ENCODE peak calls at places on chromosomes 3 and 15, in six cellular contexts. One of them, this sample, is unnamed.

GRCh38 chr15:59569477-59569876 is 42.1 kb upstream of the GCNT3 start:
- DNase-seq in lower leg skin: no peak
- DNase-seq in cardiac fibroblast: no peak
- DNase-seq in A549: no peak
- DNase-seq in Peyer's patch: no peak
- DNase-seq in LNCaP clone FGC: no peak
- DNase-seq in this sample: no peak

GRCh38 chr15:91268510-91268909 is 168.5 kb downstream of the SV2B start:
- DNase-seq in lower leg skin: no peak
- DNase-seq in cardiac fibroblast: no peak
- DNase-seq in A549: peak; percentile 49
- DNase-seq in Peyer's patch: no peak
- DNase-seq in LNCaP clone FGC: no peak
- DNase-seq in this sample: no peak

GRCh38 chr3:12352253-12352652 is 63.4 kb downstream of the PPARG start:
- DNase-seq in lower leg skin: no peak
- DNase-seq in cardiac fibroblast: peak; percentile 22
- DNase-seq in A549: no peak
- DNase-seq in Peyer's patch: no peak
- DNase-seq in LNCaP clone FGC: no peak
- DNase-seq in this sample: no peak

GRCh38 chr15:55231455-55231854 is 34.7 kb upstream of the RSL24D1 start:
- DNase-seq in lower leg skin: no peak
- DNase-seq in cardiac fibroblast: no peak
- DNase-seq in A549: no peak
- DNase-seq in Peyer's patch: no peak
- DNase-seq in LNCaP clone FGC: no peak
- DNase-seq in this sample: no peak

GRCh38 chr3:87298111-87298718 is 21.8 kb upstream of the POU1F1 start:
- DNase-seq in lower leg skin: no peak
- DNase-seq in cardiac fibroblast: peak; percentile 68
- DNase-seq in A549: peak; percentile 73
- DNase-seq in Peyer's patch: no peak
- DNase-seq in LNCaP clone FGC: no peak
- DNase-seq in this sample: no peak

GRCh38 chr15:50262533-50262932 is 3.0 kb downstream of the HDC start:
- DNase-seq in lower leg skin: no peak
- DNase-seq in cardiac fibroblast: no peak
- DNase-seq in A549: no peak
- DNase-seq in Peyer's patch: no peak
- DNase-seq in LNCaP clone FGC: no peak
- DNase-seq in this sample: peak; percentile 28

GRCh38 chr3:120450914-120451669 is at the start of gene FSTL1:
- DNase-seq in lower leg skin: peak; percentile 93
- DNase-seq in cardiac fibroblast: peak; percentile 70
- DNase-seq in A549: no peak
- DNase-seq in Peyer's patch: no peak
- DNase-seq in LNCaP clone FGC: no peak
- DNase-seq in this sample: no peak

GRCh38 chr3:60147249-60147648 is 1097.4 kb upstream of the CFAP20DC start:
- DNase-seq in lower leg skin: no peak
- DNase-seq in cardiac fibroblast: no peak
- DNase-seq in A549: no peak
- DNase-seq in Peyer's patch: no peak
- DNase-seq in LNCaP clone FGC: no peak
- DNase-seq in this sample: no peak

GRCh38 chr3:55443346-55443745 is 43.8 kb downstream of the WNT5A start:
- DNase-seq in lower leg skin: no peak
- DNase-seq in cardiac fibroblast: no peak
- DNase-seq in A549: no peak
- DNase-seq in Peyer's patch: no peak
- DNase-seq in LNCaP clone FGC: no peak
- DNase-seq in this sample: no peak

GRCh38 chr3:18586076-18586475 is 160.9 kb upstream of the SATB1 start:
- DNase-seq in lower leg skin: no peak
- DNase-seq in cardiac fibroblast: no peak
- DNase-seq in A549: no peak
- DNase-seq in Peyer's patch: no peak
- DNase-seq in LNCaP clone FGC: no peak
- DNase-seq in this sample: no peak

GRCh38 chr3:61684386-61684785 is 123.0 kb downstream of the PTPRG start:
- DNase-seq in lower leg skin: no peak
- DNase-seq in cardiac fibroblast: no peak
- DNase-seq in A549: no peak
- DNase-seq in Peyer's patch: no peak
- DNase-seq in LNCaP clone FGC: no peak
- DNase-seq in this sample: no peak

GRCh38 chr3:168239287-168239686 is 143.6 kb upstream of the GOLIM4 start:
- DNase-seq in lower leg skin: no peak
- DNase-seq in cardiac fibroblast: no peak
- DNase-seq in A549: no peak
- DNase-seq in Peyer's patch: no peak
- DNase-seq in LNCaP clone FGC: no peak
- DNase-seq in this sample: no peak

GRCh38 chr15:74627766-74628165 is 12.1 kb downstream of the CLK3 start:
- DNase-seq in lower leg skin: no peak
- DNase-seq in cardiac fibroblast: no peak
- DNase-seq in A549: no peak
- DNase-seq in Peyer's patch: no peak
- DNase-seq in LNCaP clone FGC: no peak
- DNase-seq in this sample: no peak

GRCh38 chr15:74628199-74628598 is 12.6 kb downstream of the CLK3 start:
- DNase-seq in lower leg skin: no peak
- DNase-seq in cardiac fibroblast: no peak
- DNase-seq in A549: no peak
- DNase-seq in Peyer's patch: no peak
- DNase-seq in LNCaP clone FGC: no peak
- DNase-seq in this sample: no peak

GRCh38 chr15:74625693-74626092 is 10.1 kb downstream of the CLK3 start:
- DNase-seq in lower leg skin: no peak
- DNase-seq in cardiac fibroblast: no peak
- DNase-seq in A549: no peak
- DNase-seq in Peyer's patch: no peak
- DNase-seq in LNCaP clone FGC: no peak
- DNase-seq in this sample: no peak

GRCh38 chr15:74626336-74626735 is 10.7 kb downstream of the CLK3 start:
- DNase-seq in lower leg skin: no peak
- DNase-seq in cardiac fibroblast: no peak
- DNase-seq in A549: no peak
- DNase-seq in Peyer's patch: no peak
- DNase-seq in LNCaP clone FGC: no peak
- DNase-seq in this sample: no peak

GRCh38 chr15:74626752-74627692 is 11.4 kb downstream of the CLK3 start:
- DNase-seq in lower leg skin: no peak
- DNase-seq in cardiac fibroblast: no peak
- DNase-seq in A549: no peak
- DNase-seq in Peyer's patch: peak; percentile 37
- DNase-seq in LNCaP clone FGC: no peak
- DNase-seq in this sample: no peak
- H3K4me3 ChIP-seq in lower leg skin: no peak overlapping the region
- H3K4me3 ChIP-seq in cardiac fibroblast: no peak overlapping the region
- H3K4me3 ChIP-seq in A549: no peak overlapping the region
- H3K4me3 ChIP-seq in Peyer's patch: no peak overlapping the region
- H3K4me3 ChIP-seq in LNCaP clone FGC: no peak overlapping the region
- H3K4me3 ChIP-seq in this sample: no peak overlapping the region

DNA sequence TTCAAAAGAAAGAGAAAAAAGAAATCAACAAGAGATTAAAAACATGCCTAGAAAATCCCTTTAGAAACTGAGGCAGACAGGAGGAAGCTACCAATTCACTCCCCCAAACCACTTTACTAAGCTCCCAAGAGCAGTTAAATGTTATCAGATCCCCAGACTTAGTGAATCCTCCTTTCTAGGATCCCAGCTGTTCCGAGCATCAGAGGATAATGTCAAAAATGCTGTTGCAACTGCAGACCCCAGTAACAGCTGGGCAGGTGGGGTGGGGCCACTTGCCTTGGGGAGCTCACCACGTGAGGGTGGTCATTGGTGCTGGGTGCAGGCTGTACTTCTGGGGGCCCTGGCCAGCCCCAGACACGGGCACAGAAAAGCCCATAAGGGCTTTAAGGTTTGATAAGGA is 9.1 kb downstream of the POMGNT2 start:
- DNase-seq in lower leg skin: no peak
- DNase-seq in cardiac fibroblast: no peak
- DNase-seq in A549: no peak
- DNase-seq in Peyer's patch: no peak
- DNase-seq in LNCaP clone FGC: no peak
- DNase-seq in this sample: no peak
- H3K4me3 ChIP-seq in lower leg skin: no peak overlapping the region
- H3K4me3 ChIP-seq in cardiac fibroblast: no peak overlapping the region
- H3K4me3 ChIP-seq in A549: no peak overlapping the region
- H3K4me3 ChIP-seq in Peyer's patch: no peak overlapping the region
- H3K4me3 ChIP-seq in LNCaP clone FGC: no peak overlapping the region
- H3K4me3 ChIP-seq in this sample: no peak overlapping the region

GRCh38 chr3:188171682-188172467 is 17.9 kb downstream of the LPP start:
- DNase-seq in lower leg skin: no peak
- DNase-seq in cardiac fibroblast: no peak
- DNase-seq in A549: no peak
- DNase-seq in Peyer's patch: no peak
- DNase-seq in LNCaP clone FGC: no peak
- DNase-seq in this sample: no peak

GRCh38 chr3:188177721-188178120 is 23.8 kb downstream of the LPP start:
- DNase-seq in lower leg skin: no peak
- DNase-seq in cardiac fibroblast: no peak
- DNase-seq in A549: no peak
- DNase-seq in Peyer's patch: no peak
- DNase-seq in LNCaP clone FGC: no peak
- DNase-seq in this sample: no peak

GRCh38 chr3:188176884-188177283 is 22.9 kb downstream of the LPP start:
- DNase-seq in lower leg skin: no peak
- DNase-seq in cardiac fibroblast: no peak
- DNase-seq in A549: no peak
- DNase-seq in Peyer's patch: no peak
- DNase-seq in LNCaP clone FGC: no peak
- DNase-seq in this sample: no peak

GRCh38 chr3:188176476-188176875 is 22.5 kb downstream of the LPP start:
- DNase-seq in lower leg skin: no peak
- DNase-seq in cardiac fibroblast: no peak
- DNase-seq in A549: no peak
- DNase-seq in Peyer's patch: no peak
- DNase-seq in LNCaP clone FGC: peak; percentile 87
- DNase-seq in this sample: no peak

GRCh38 chr3:188174309-188175044 is 20.5 kb downstream of the LPP start:
- DNase-seq in lower leg skin: no peak
- DNase-seq in cardiac fibroblast: no peak
- DNase-seq in A549: no peak
- DNase-seq in Peyer's patch: no peak
- DNase-seq in LNCaP clone FGC: no peak
- DNase-seq in this sample: no peak
- H3K4me3 ChIP-seq in lower leg skin: no peak overlapping the region
- H3K4me3 ChIP-seq in cardiac fibroblast: no peak overlapping the region
- H3K4me3 ChIP-seq in A549: no peak overlapping the region
- H3K4me3 ChIP-seq in Peyer's patch: no peak overlapping the region
- H3K4me3 ChIP-seq in LNCaP clone FGC: no peak overlapping the region
- H3K4me3 ChIP-seq in this sample: no peak overlapping the region

DNA sequence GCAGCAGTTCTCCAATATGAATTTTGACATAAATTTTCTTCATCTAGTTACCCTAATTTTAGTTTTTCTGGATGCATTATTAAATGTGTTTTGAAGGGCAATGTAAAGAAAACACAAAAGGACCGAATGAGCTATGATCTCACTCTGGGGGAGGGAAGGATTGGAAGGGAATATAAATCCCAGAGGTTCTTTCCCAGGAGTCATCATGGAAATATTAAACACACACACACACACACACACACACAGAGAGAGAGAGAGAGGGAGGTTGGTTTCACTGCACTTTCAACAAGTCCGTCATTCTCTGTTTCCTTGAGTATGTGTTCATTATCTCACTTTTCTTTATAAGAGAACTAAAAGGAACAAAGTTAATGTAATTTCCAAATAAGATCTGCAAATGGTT is 70.7 kb upstream of the DCBLD2 start:
- DNase-seq in lower leg skin: no peak
- DNase-seq in cardiac fibroblast: peak; percentile 98
- DNase-seq in A549: peak; percentile 90
- DNase-seq in Peyer's patch: no peak
- DNase-seq in LNCaP clone FGC: no peak
- DNase-seq in this sample: no peak
- H3K4me3 ChIP-seq in lower leg skin: no peak overlapping the region
- H3K4me3 ChIP-seq in cardiac fibroblast: no peak overlapping the region
- H3K4me3 ChIP-seq in A549: peak overlapping the region; percentile 1
- H3K4me3 ChIP-seq in Peyer's patch: no peak overlapping the region
- H3K4me3 ChIP-seq in LNCaP clone FGC: no peak overlapping the region
- H3K4me3 ChIP-seq in this sample: no peak overlapping the region

DNA sequence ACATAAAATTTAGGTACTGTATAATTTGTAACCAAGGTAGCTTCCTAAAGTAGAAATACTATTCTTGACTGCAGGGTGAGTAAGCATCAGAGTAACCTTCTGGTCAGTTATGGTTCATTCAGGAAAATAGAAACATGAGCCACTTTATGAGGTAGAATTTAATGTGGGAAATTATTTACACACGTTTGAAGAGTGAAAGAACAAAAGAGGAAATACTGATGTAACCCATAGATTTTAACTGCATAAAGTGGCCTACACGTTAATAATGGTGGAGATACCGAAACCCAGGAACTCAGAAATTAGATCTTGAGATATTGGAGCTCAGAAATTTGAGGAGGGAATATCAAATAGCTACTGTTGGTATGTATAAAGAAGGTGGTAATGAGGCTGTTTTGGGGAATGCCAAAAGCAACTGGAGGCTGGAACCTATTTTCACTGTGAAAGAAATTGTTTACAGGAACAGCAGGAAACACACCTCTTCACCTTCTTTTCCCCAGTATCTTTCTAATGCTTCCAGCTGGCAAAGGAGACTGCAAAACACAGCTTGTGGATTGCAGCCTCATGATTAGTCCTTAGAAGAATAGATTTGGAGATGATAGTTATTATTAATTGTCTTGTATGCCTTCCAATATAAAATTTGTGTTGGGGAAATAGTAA is 216.1 kb downstream of the DOCK3 start:
- DNase-seq in lower leg skin: no peak
- DNase-seq in cardiac fibroblast: no peak
- DNase-seq in A549: no peak
- DNase-seq in Peyer's patch: no peak
- DNase-seq in LNCaP clone FGC: no peak
- DNase-seq in this sample: no peak
- H3K4me3 ChIP-seq in lower leg skin: no peak overlapping the region
- H3K4me3 ChIP-seq in cardiac fibroblast: no peak overlapping the region
- H3K4me3 ChIP-seq in A549: no peak overlapping the region
- H3K4me3 ChIP-seq in Peyer's patch: no peak overlapping the region
- H3K4me3 ChIP-seq in LNCaP clone FGC: no peak overlapping the region
- H3K4me3 ChIP-seq in this sample: no peak overlapping the region

DNA sequence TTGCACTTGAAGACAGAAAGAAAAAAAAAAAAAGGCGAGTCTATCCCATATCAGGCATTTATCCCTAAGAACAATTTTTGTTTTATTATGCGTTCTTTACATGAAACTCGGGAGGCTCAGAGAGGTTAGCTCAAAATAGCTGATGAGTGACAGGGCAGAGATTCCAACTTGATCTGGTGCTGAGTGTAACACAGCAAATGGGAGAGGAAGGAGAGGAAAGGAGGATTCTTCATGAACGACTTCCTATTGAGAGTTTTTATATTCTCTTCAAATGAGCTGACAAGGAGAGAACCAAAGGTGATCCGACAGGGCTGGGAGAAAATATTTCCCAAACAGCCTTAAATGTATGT is 157.2 kb upstream of the FRMD4B start:
- DNase-seq in lower leg skin: no peak
- DNase-seq in cardiac fibroblast: no peak
- DNase-seq in A549: no peak
- DNase-seq in Peyer's patch: no peak
- DNase-seq in LNCaP clone FGC: no peak
- DNase-seq in this sample: no peak
- H3K4me3 ChIP-seq in lower leg skin: no peak overlapping the region
- H3K4me3 ChIP-seq in cardiac fibroblast: no peak overlapping the region
- H3K4me3 ChIP-seq in A549: no peak overlapping the region
- H3K4me3 ChIP-seq in Peyer's patch: no peak overlapping the region
- H3K4me3 ChIP-seq in LNCaP clone FGC: no peak overlapping the region
- H3K4me3 ChIP-seq in this sample: no peak overlapping the region

This sample was measured in effector memory CD4-positive, alpha-beta T cell.